ENCODE peak calls at places on chromosomes 4 and X, in five cellular contexts. X is prostate gland, S is PC-3, H is thoracic aorta, W is pancreas. C is an unnamed sample.

GRCh38 chr4:83074086-83074704 is 39.2 kb downstream of the COPS4 start:
- DNase-seq in H (no peak), S (peak; percentile 70), W (no peak), X (peak; percentile 55), C (peak; percentile 10)

GRCh38 chr4:170052919-170053318 is 26.7 kb upstream of the MFAP3L start:
- DNase-seq in W (no peak), X (no peak), H (no peak), S (no peak), C (no peak)

GRCh38 chrX:39296472-39296871 is 495.2 kb downstream of the MID1IP1 start:
- DNase-seq in W (no peak), S (no peak), H (no peak), X (no peak), C (no peak)

GRCh38 chrX:2632533-2633504 is 58.3 kb upstream of the CD99 start:
- DNase-seq in S (peak; percentile 67), W (no peak), H (no peak), X (no peak), C (no peak)

GRCh38 chrX:145609951-145610511 is 207.6 kb upstream of the SLITRK2 start:
- DNase-seq in W (no peak), H (no peak), S (peak; percentile 80), X (no peak), C (no peak)

GRCh38 chr4:55707507-55707906 is 71.4 kb upstream of the NMU start:
- DNase-seq in H (no peak), W (no peak), X (no peak), S (no peak), C (no peak)

GRCh38 chr4:120568736-120569135 is 353.8 kb downstream of the PRDM5 start:
- DNase-seq in X (no peak), S (no peak), W (no peak), H (no peak), C (no peak)

GRCh38 chrX:50100188-50100587 is 100.6 kb downstream of the AKAP4 start:
- DNase-seq in H (no peak), S (peak; percentile 45), X (no peak), W (no peak), C (no peak)

GRCh38 chr4:188092824-188093223 is 16.6 kb downstream of the TRIML2 start:
- DNase-seq in H (no peak), S (peak; percentile 8), X (no peak), W (no peak), C (no peak)

GRCh38 chrX:120755066-120755846 is 120.4 kb downstream of the CT47B1 start:
- DNase-seq in W (no peak), S (no peak), H (no peak), X (no peak), C (no peak)

GRCh38 chr4:186169942-186170802 is 21.2 kb upstream of the CYP4V2 start:
- DNase-seq in W (no peak), H (no peak), S (peak; percentile 6), X (no peak), C (peak; percentile 29)

GRCh38 chr4:158043971-158044618 is 128.7 kb downstream of the GASK1B start:
- DNase-seq in S (no peak), X (no peak), H (no peak), W (no peak), C (no peak)

GRCh38 chrX:18931972-18932371 is 51.9 kb downstream of the PHKA2 start:
- DNase-seq in S (peak; percentile 58), W (no peak), X (no peak), H (no peak), C (no peak)

GRCh38 chr4:15907430-15907829 is 31.1 kb downstream of the FGFBP1 start:
- DNase-seq in H (no peak), X (no peak), S (no peak), W (no peak), C (no peak)

GRCh38 chr4:6307891-6308290 is 38.2 kb downstream of the WFS1 start:
- DNase-seq in H (no peak), X (no peak), S (no peak), W (no peak), C (no peak)

GRCh38 chr4:7430368-7430964 is 4.3 kb downstream of the PSAPL1 start:
- DNase-seq in X (no peak), W (no peak), H (no peak), S (peak; percentile 39), C (peak; percentile 46)

GRCh38 chr4:2478220-2478619 is 9.3 kb downstream of the RNF4 start:
- DNase-seq in H (no peak), W (no peak), X (no peak), S (no peak), C (no peak)

GRCh38 chr4:86092684-86093083 is 267.2 kb downstream of the MAPK10 start:
- DNase-seq in S (peak; percentile 78), W (no peak), X (no peak), H (no peak), C (no peak)

GRCh38 chrX:37921758-37922157 is 74.4 kb upstream of the DYNLT3 start:
- DNase-seq in W (no peak), H (no peak), S (peak; percentile 85), X (no peak), C (no peak)

GRCh38 chr4:109754093-109754857 is 24.4 kb upstream of the PLA2G12A start:
- DNase-seq in H (no peak), W (no peak), S (no peak), X (no peak), C (no peak)

GRCh38 chrX:79270401-79270800 is 96.7 kb downstream of the ITM2A start:
- DNase-seq in S (no peak), H (no peak), X (no peak), W (no peak), C (peak; percentile 24)

GRCh38 chrX:13759152-13759718 is 24.7 kb downstream of the OFD1 start:
- DNase-seq in S (no peak), X (no peak), H (no peak), W (no peak), C (no peak)

GRCh38 chr4:137129471-137130244 is 402.6 kb downstream of the PCDH18 start:
- DNase-seq in X (no peak), W (no peak), S (no peak), H (no peak), C (no peak)

GRCh38 chr4:137122876-137123275 is 409.4 kb downstream of the PCDH18 start:
- DNase-seq in X (no peak), S (no peak), H (no peak), W (no peak), C (no peak)

GRCh38 chr4:137124278-137124932 is 407.9 kb downstream of the PCDH18 start:
- DNase-seq in W (no peak), S (peak; percentile 68), X (no peak), H (no peak), C (no peak)

DNA sequence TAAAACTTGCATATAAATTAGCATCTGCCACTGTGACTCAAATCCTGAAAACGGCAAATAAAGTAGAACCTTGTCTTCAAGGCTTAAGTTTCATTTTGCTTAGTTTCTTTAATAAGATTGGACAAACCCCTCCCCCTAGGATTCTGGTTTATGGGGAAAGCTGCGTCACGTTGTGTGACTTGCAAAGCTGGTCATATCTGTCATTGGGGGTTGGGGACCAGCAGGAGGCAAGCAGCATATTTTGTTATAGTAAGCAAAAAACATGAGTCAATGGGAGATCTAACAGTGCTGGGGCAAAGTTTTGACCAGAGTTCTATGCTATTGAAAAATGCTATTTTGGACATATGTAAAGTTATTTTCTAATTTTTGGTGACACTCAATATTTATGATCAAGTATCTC is 407.3 kb downstream of the PCDH18 start:
- DNase-seq in H (no peak), W (no peak), X (no peak), S (peak; percentile 62), C (no peak)
- H3K4me3 ChIP-seq in H (peak overlapping the region; percentile 65), W (no peak overlapping the region), X (peak overlapping the region; percentile 10), S (peak overlapping the region; percentile 85), C (no peak overlapping the region)

GRCh38 chr4:102259081-102259480 is 86.2 kb downstream of the SLC39A8 start:
- DNase-seq in X (no peak), W (no peak), S (peak; percentile 9), H (no peak), C (no peak)

GRCh38 chr4:102268355-102268754 is 76.9 kb downstream of the SLC39A8 start:
- DNase-seq in W (no peak), S (no peak), H (no peak), X (no peak), C (no peak)

GRCh38 chr4:102259702-102260101 is 85.6 kb downstream of the SLC39A8 start:
- DNase-seq in W (no peak), H (no peak), X (no peak), S (no peak), C (no peak)

GRCh38 chr4:102263024-102263787 is 82.1 kb downstream of the SLC39A8 start:
- DNase-seq in X (peak; percentile 38), H (no peak), S (peak; percentile 80), W (no peak), C (no peak)
- TF ChIP-seq CTCF in X (no peak), H (peak; percentile 39), S (peak; percentile 71), W (no peak), C (peak; percentile 18)

GRCh38 chr4:13733817-13734216 is 106.3 kb upstream of the BOD1L1 start:
- DNase-seq in H (no peak), X (no peak), W (no peak), S (no peak), C (no peak)
- H3K4me1 ChIP-seq in H (no peaks in the 10 kb centered on the region), X (no peaks in the 10 kb centered on the region), W (no peaks in the 10 kb centered on the region), S (no peaks in the 10 kb centered on the region), C (no peaks in the 10 kb centered on the region)

GRCh38 chrX:43643201-43643600 is 12.9 kb upstream of the MAOA start:
- DNase-seq in W (no peak), S (no peak), X (no peak), H (no peak), C (no peak)
- H3K4me3 ChIP-seq in W (no peak overlapping the region), S (no peak overlapping the region), X (no peak overlapping the region), H (no peak overlapping the region), C (no peak overlapping the region)

GRCh38 chr4:153207561-153207960 is 3.3 kb downstream of the TRIM2 start:
- DNase-seq in H (no peak), W (peak; percentile 41), X (no peak), S (peak; percentile 23), C (peak; percentile 58)
- TF ChIP-seq CTCF in H (peak; percentile 50), W (peak; percentile 45), X (no peak), S (peak; percentile 60), C (no peak)

GRCh38 chrX:68402094-68402493 is 31.2 kb downstream of the OPHN1 start:
- DNase-seq in S (no peak), W (no peak), X (no peak), H (no peak), C (no peak)
- H3K4me1 ChIP-seq in S (no peaks in the 10 kb centered on the region), W (no peaks in the 10 kb centered on the region), X (no peaks in the 10 kb centered on the region), H (peaks cover 7% of the 10 kb centered on the region), C (no peaks in the 10 kb centered on the region)

GRCh38 chrX:134737061-134737460 is 78.8 kb upstream of the PLAC1 start:
- DNase-seq in H (no peak), S (no peak), W (no peak), X (no peak), C (no peak)
- H3K4me3 ChIP-seq in H (no peak overlapping the region), S (no peak overlapping the region), W (no peak overlapping the region), X (no peak overlapping the region), C (no peak overlapping the region)